ENCODE peak calls at places on chromosome 19, in nine cellular contexts. M is mammary epithelial cell, X is GM12865, C is dorsolateral prefrontal cortex, B is MM.1S, R is NB4, O is cardiac fibroblast, Q is AG04450, Y is HepG2. S is an unnamed sample.

GRCh38 chr19:18046066-18046718 is 38.2 kb downstream of the ARRDC2 start:
- DNase-seq in X (no peak), C (no peak), M (peak; percentile 83), O (peak; percentile 49), R (peak; percentile 50), Q (no peak), Y (peak; percentile 31), B (no peak), S (no peak)

GRCh38 chr19:53962887-53963435 is at the start of gene CACNG8:
- DNase-seq in X (no peak), Y (no peak), M (no peak), R (no peak), O (no peak), B (no peak), C (no peak), Q (no peak), S (no peak)

GRCh38 chr19:45125975-45126493 is 33.1 kb downstream of the PPP1R37 start:
- DNase-seq in B (peak; percentile 52), O (peak; percentile 58), R (peak; percentile 62), Q (peak; percentile 8), Y (peak; percentile 65), X (peak; percentile 79), C (peak; percentile 54), M (peak; percentile 39), S (no peak)

GRCh38 chr19:51503428-51503827 is 1.8 kb upstream of the SIGLEC12 start:
- DNase-seq in Q (no peak), M (no peak), Y (no peak), B (no peak), R (peak; percentile 70), X (no peak), O (no peak), C (no peak), S (no peak)

GRCh38 chr19:17889609-17890214 is 18.0 kb downstream of the SLC5A5 start:
- DNase-seq in X (no peak), R (peak; percentile 52), Q (no peak), B (no peak), O (peak; percentile 61), Y (peak; percentile 32), M (peak; percentile 40), C (no peak), S (no peak)

GRCh38 chr19:5621311-5621944 is 1.1 kb downstream of the SAFB2 start:
- DNase-seq in Q (no peak), X (no peak), M (no peak), Y (no peak), R (no peak), B (no peak), C (no peak), O (peak; percentile 24), S (no peak)

GRCh38 chr19:11096210-11096841 is 7.1 kb downstream of the LDLR start:
- DNase-seq in O (peak; percentile 91), Q (no peak), X (peak; percentile 89), Y (no peak), R (peak; percentile 67), M (peak; percentile 49), B (peak; percentile 90), C (no peak), S (no peak)

GRCh38 chr19:4516939-4517300 is 1.4 kb downstream of the PLIN4 start:
- DNase-seq in Q (no peak), Y (no peak), B (no peak), M (no peak), C (no peak), O (peak; percentile 18), X (no peak), R (peak; percentile 14), S (no peak)

GRCh38 chr19:17074628-17075034 is 621 bp downstream of the HAUS8 start:
- DNase-seq in M (no peak), O (no peak), X (no peak), Q (no peak), B (no peak), C (no peak), Y (no peak), R (no peak), S (no peak)

GRCh38 chr19:10639836-10640235 is 14.3 kb upstream of the ILF3 start:
- DNase-seq in R (peak; percentile 88), O (no peak), Q (no peak), B (no peak), X (peak; percentile 89), C (no peak), Y (no peak), M (no peak), S (no peak)

GRCh38 chr19:11181488-11181887 is 15.9 kb downstream of the KANK2 start:
- DNase-seq in O (no peak), Q (no peak), M (no peak), X (no peak), Y (no peak), R (no peak), C (no peak), B (no peak), S (no peak)

GRCh38 chr19:45070861-45071544 is 5.3 kb downstream of the ZNF296 start:
- DNase-seq in B (no peak), O (no peak), C (no peak), X (no peak), M (no peak), R (no peak), Y (no peak), Q (no peak), S (no peak)

DNA sequence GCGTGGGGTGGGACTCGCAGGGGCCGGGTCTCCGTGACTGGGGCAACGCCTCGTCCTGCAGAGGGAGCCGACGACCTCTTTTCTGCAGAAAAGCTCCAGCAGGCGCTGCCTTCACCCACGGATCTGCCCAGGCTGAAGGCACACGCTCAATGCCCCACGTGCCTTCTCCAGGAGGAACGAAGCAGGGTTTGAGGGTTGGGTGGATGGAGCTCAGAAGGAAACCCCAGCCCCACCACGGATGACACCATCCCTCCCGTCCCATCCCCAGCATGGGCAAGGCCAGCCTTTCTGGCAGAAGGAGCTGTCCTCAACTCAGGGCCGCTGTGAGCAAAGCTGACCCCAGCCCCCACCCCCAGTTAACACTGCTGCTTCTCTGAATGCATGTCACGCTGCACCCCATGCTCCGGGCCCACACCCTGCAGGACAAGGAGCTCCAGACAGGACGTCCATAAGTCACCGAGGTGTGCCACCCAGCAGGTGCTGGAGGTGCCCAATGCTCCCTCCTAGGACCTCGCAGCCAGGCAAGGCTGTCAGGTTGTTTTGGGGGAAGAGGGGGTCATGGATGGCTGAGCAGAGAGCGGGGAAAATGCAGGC is 7.4 kb downstream of the C19orf25 start:
- DNase-seq in Q (no peak), R (no peak), B (no peak), O (no peak), C (no peak), Y (no peak), X (no peak), M (no peak), S (no peak)
- TF ChIP-seq CTCF in Q (peak; percentile 22), R (peak; percentile 6), B (peak; percentile 19), O (no peak), C (no peak), Y (peak; percentile 51), X (no peak), M (no peak), S (peak; percentile 28)

DNA sequence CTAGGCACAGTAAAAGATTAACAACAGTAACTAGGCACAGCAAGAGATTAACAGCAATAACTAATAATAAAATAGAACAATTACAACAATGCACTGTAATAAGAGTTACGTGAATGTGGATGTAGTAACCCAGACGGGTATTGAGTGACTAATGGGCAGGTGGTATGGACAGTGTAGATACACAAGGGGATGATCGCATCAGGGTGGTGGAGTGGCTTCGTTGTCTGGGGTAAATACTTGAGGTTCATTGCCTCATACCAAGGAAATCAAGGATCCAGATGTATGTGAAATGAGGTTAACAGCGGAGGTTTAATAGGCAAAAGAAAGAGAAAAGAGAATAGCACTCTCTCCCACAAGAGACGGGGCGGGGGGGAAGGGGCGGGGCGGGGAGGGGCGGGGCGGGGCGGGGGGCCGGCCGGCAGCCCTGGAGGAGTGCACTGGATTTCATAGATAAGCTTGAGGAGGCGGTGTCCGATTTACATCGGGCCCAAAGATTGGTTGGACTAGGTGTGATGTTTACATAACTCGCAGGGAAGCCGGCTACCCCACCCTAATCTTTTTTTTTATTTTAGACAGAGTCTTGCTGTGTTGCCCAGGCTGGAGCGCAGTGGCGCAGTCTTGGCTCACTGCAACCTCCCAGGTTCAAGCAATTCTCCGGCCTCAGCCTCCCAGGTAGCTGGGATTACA is 106.3 kb downstream of the KCTD15 start:
- DNase-seq in M (no peak), O (no peak), R (peak; percentile 7), B (no peak), C (no peak), Y (no peak), X (no peak), Q (no peak), S (no peak)
- H3K4me3 ChIP-seq in M (no peak overlapping the region), O (no peak overlapping the region), R (no peak overlapping the region), B (no peak overlapping the region), C (no peak overlapping the region), Y (no peak overlapping the region), X (no peak overlapping the region), Q (no peak overlapping the region), S (no peak overlapping the region)

DNA sequence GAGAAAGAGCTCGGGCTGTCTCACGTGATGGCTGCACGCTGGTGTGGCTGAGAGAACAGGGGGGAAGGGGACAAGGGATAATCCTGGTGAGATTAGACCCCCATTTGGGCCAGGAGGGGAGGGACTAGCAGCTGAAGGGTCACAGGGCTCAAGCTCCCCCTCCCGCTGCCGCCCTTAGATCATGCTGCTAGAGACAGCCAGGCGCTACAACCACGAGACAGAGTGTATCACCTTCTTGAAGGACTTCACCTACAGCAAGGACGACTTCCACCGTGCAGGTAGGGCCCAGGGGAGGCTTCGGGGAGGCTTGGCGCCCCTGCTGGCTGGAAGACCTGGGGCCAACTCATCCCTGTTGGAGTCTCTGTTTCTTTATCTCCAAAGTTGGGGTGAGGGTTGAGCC is 3.3 kb downstream of the NR1H2 start:
- DNase-seq in Q (no peak), Y (no peak), B (no peak), R (no peak), O (no peak), M (no peak), C (no peak), X (no peak), S (no peak)
- TF ChIP-seq CTCF in Q (no peak), Y (no peak), B (no peak), R (no peak), O (no peak), M (no peak), C (no peak), X (no peak), S (no peak)

GRCh38 chr19:56837492-56837891 is 3.0 kb downstream of the PEG3 start:
- DNase-seq in Y (peak; percentile 28), O (peak; percentile 74), M (peak; percentile 1), B (no peak), X (no peak), C (peak; percentile 86), Q (no peak), R (no peak), S (no peak)

GRCh38 chr19:56839665-56840451 is 668 bp downstream of the PEG3 start:
- DNase-seq in Y (peak; percentile 95), O (peak; percentile 94), C (peak; percentile 97), X (no peak), R (no peak), M (no peak), Q (no peak), B (no peak), S (no peak)

GRCh38 chr19:56837892-56838679 is 2.4 kb downstream of the PEG3 start:
- DNase-seq in M (peak; percentile 2), Y (peak; percentile 67), Q (no peak), R (no peak), X (no peak), O (peak; percentile 78), B (no peak), C (peak; percentile 72), S (no peak)

GRCh38 chr19:56838930-56839664 is 1.4 kb downstream of the PEG3 start:
- DNase-seq in B (no peak), Y (peak; percentile 97), O (peak; percentile 96), M (peak; percentile 32), X (no peak), C (peak; percentile 99), R (no peak), Q (no peak), S (peak; percentile 50)

DNA sequence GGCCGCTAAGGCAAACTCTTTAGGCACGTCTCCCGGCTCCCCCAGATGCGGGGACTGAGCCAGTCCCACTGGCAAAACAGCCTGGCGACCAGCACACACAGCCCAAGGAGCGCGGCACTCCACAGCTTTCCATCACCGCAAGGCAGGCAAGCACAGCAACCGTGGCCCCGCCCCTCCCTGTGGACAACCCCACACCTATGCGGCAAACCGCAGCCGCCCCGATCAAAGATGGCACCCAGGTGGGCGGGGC is 1.9 kb downstream of the PEG3 start:
- DNase-seq in Q (no peak), R (no peak), X (no peak), O (no peak), Y (no peak), B (no peak), C (no peak), M (no peak), S (no peak)
- H3K4me3 ChIP-seq in Q (no peak overlapping the region), R (no peak overlapping the region), X (no peak overlapping the region), O (no peak overlapping the region), Y (peak overlapping the region; percentile 96), B (no peak overlapping the region), C (peak overlapping the region; percentile 63), M (no peak overlapping the region), S (peak overlapping the region; percentile 52)

S was measured in epithelial cell of proximal tubule.